ENCODE peak calls at places on chromosomes 3 and 15, in eight cellular contexts. One of them, this sample, is unnamed.

GRCh38 chr15:40764766-40765136 is 883 bp downstream of the GCHFR start:
- DNase-seq in Peyer's patch: no peak
- DNase-seq in NCI-H1694: no peak
- DNase-seq in neuronal stem cell: no peak
- DNase-seq in GM03348: no peak
- DNase-seq in T47D: no peak
- DNase-seq in hepatic stellate cell: no peak
- DNase-seq in stimulated activated CD8-positive, alpha-beta memory T cell treated with anti-CD3 and anti-CD28 coated beads, Interleukin-4, amount 100 ng/mL, for 24 hours: no peak
- DNase-seq in this sample: no peak

GRCh38 chr15:58466566-58466965 is 34.8 kb downstream of the LIPC start:
- DNase-seq in Peyer's patch: no peak
- DNase-seq in NCI-H1694: no peak
- DNase-seq in neuronal stem cell: no peak
- DNase-seq in GM03348: no peak
- DNase-seq in T47D: no peak
- DNase-seq in hepatic stellate cell: no peak
- DNase-seq in stimulated activated CD8-positive, alpha-beta memory T cell treated with anti-CD3 and anti-CD28 coated beads, Interleukin-4, amount 100 ng/mL, for 24 hours: no peak
- DNase-seq in this sample: no peak

GRCh38 chr3:28206479-28206878 is 34.9 kb upstream of the CMC1 start:
- DNase-seq in Peyer's patch: no peak
- DNase-seq in NCI-H1694: no peak
- DNase-seq in neuronal stem cell: no peak
- DNase-seq in GM03348: no peak
- DNase-seq in T47D: no peak
- DNase-seq in hepatic stellate cell: no peak
- DNase-seq in stimulated activated CD8-positive, alpha-beta memory T cell treated with anti-CD3 and anti-CD28 coated beads, Interleukin-4, amount 100 ng/mL, for 24 hours: no peak
- DNase-seq in this sample: no peak

GRCh38 chr3:185403002-185403401 is 40.1 kb downstream of the MAP3K13 start:
- DNase-seq in Peyer's patch: no peak
- DNase-seq in NCI-H1694: no peak
- DNase-seq in neuronal stem cell: no peak
- DNase-seq in GM03348: no peak
- DNase-seq in T47D: no peak
- DNase-seq in hepatic stellate cell: no peak
- DNase-seq in stimulated activated CD8-positive, alpha-beta memory T cell treated with anti-CD3 and anti-CD28 coated beads, Interleukin-4, amount 100 ng/mL, for 24 hours: no peak
- DNase-seq in this sample: no peak

GRCh38 chr15:26455828-26456227 is 317.0 kb downstream of the GABRB3 start:
- DNase-seq in Peyer's patch: no peak
- DNase-seq in NCI-H1694: no peak
- DNase-seq in neuronal stem cell: no peak
- DNase-seq in GM03348: no peak
- DNase-seq in T47D: no peak
- DNase-seq in hepatic stellate cell: no peak
- DNase-seq in stimulated activated CD8-positive, alpha-beta memory T cell treated with anti-CD3 and anti-CD28 coated beads, Interleukin-4, amount 100 ng/mL, for 24 hours: no peak
- DNase-seq in this sample: no peak

GRCh38 chr3:40516201-40516600 is 8.6 kb upstream of the ZNF621 start:
- DNase-seq in Peyer's patch: no peak
- DNase-seq in NCI-H1694: no peak
- DNase-seq in neuronal stem cell: no peak
- DNase-seq in GM03348: no peak
- DNase-seq in T47D: no peak
- DNase-seq in hepatic stellate cell: no peak
- DNase-seq in stimulated activated CD8-positive, alpha-beta memory T cell treated with anti-CD3 and anti-CD28 coated beads, Interleukin-4, amount 100 ng/mL, for 24 hours: no peak
- DNase-seq in this sample: no peak

GRCh38 chr3:62981962-62982361 is 106.7 kb upstream of the CADPS start:
- DNase-seq in Peyer's patch: no peak
- DNase-seq in NCI-H1694: no peak
- DNase-seq in neuronal stem cell: no peak
- DNase-seq in GM03348: no peak
- DNase-seq in T47D: no peak
- DNase-seq in hepatic stellate cell: no peak
- DNase-seq in stimulated activated CD8-positive, alpha-beta memory T cell treated with anti-CD3 and anti-CD28 coated beads, Interleukin-4, amount 100 ng/mL, for 24 hours: no peak
- DNase-seq in this sample: no peak

GRCh38 chr15:25762015-25762662 is 101.0 kb downstream of the ATP10A start:
- DNase-seq in Peyer's patch: no peak
- DNase-seq in NCI-H1694: no peak
- DNase-seq in neuronal stem cell: no peak
- DNase-seq in GM03348: no peak
- DNase-seq in T47D: no peak
- DNase-seq in hepatic stellate cell: no peak
- DNase-seq in stimulated activated CD8-positive, alpha-beta memory T cell treated with anti-CD3 and anti-CD28 coated beads, Interleukin-4, amount 100 ng/mL, for 24 hours: no peak
- DNase-seq in this sample: no peak

GRCh38 chr15:68348064-68348463 is 70.5 kb downstream of the FEM1B start:
- DNase-seq in Peyer's patch: no peak
- DNase-seq in NCI-H1694: no peak
- DNase-seq in neuronal stem cell: no peak
- DNase-seq in GM03348: no peak
- DNase-seq in T47D: no peak
- DNase-seq in hepatic stellate cell: no peak
- DNase-seq in stimulated activated CD8-positive, alpha-beta memory T cell treated with anti-CD3 and anti-CD28 coated beads, Interleukin-4, amount 100 ng/mL, for 24 hours: no peak
- DNase-seq in this sample: no peak

GRCh38 chr3:45666729-45667440 is 22.3 kb upstream of the SACM1L start:
- DNase-seq in Peyer's patch: no peak
- DNase-seq in NCI-H1694: no peak
- DNase-seq in neuronal stem cell: no peak
- DNase-seq in GM03348: peak; percentile 42
- DNase-seq in T47D: no peak
- DNase-seq in hepatic stellate cell: no peak
- DNase-seq in stimulated activated CD8-positive, alpha-beta memory T cell treated with anti-CD3 and anti-CD28 coated beads, Interleukin-4, amount 100 ng/mL, for 24 hours: no peak
- DNase-seq in this sample: no peak

GRCh38 chr15:39588531-39589192 is 7.8 kb downstream of the THBS1 start:
- DNase-seq in Peyer's patch: no peak
- DNase-seq in NCI-H1694: no peak
- DNase-seq in neuronal stem cell: no peak
- DNase-seq in GM03348: no peak
- DNase-seq in T47D: no peak
- DNase-seq in hepatic stellate cell: no peak
- DNase-seq in stimulated activated CD8-positive, alpha-beta memory T cell treated with anti-CD3 and anti-CD28 coated beads, Interleukin-4, amount 100 ng/mL, for 24 hours: no peak
- DNase-seq in this sample: no peak

GRCh38 chr3:10493202-10493589 is 12.2 kb downstream of the ATP2B2 start:
- DNase-seq in Peyer's patch: no peak
- DNase-seq in NCI-H1694: no peak
- DNase-seq in neuronal stem cell: no peak
- DNase-seq in GM03348: no peak
- DNase-seq in T47D: no peak
- DNase-seq in hepatic stellate cell: no peak
- DNase-seq in stimulated activated CD8-positive, alpha-beta memory T cell treated with anti-CD3 and anti-CD28 coated beads, Interleukin-4, amount 100 ng/mL, for 24 hours: no peak
- DNase-seq in this sample: no peak

GRCh38 chr3:14431928-14432834 is 29.8 kb downstream of the SLC6A6 start:
- DNase-seq in Peyer's patch: peak; percentile 98
- DNase-seq in NCI-H1694: peak; percentile 24
- DNase-seq in neuronal stem cell: no peak
- DNase-seq in GM03348: peak; percentile 91
- DNase-seq in T47D: peak; percentile 92
- DNase-seq in hepatic stellate cell: peak; percentile 99
- DNase-seq in stimulated activated CD8-positive, alpha-beta memory T cell treated with anti-CD3 and anti-CD28 coated beads, Interleukin-4, amount 100 ng/mL, for 24 hours: peak; percentile 91
- DNase-seq in this sample: peak; percentile 76

GRCh38 chr3:99789322-99789721 is 28.3 kb upstream of the CMSS1 start:
- DNase-seq in Peyer's patch: no peak
- DNase-seq in NCI-H1694: peak; percentile 12
- DNase-seq in neuronal stem cell: peak; percentile 5
- DNase-seq in GM03348: peak; percentile 72
- DNase-seq in T47D: peak; percentile 38
- DNase-seq in hepatic stellate cell: peak; percentile 28
- DNase-seq in stimulated activated CD8-positive, alpha-beta memory T cell treated with anti-CD3 and anti-CD28 coated beads, Interleukin-4, amount 100 ng/mL, for 24 hours: no peak
- DNase-seq in this sample: no peak

GRCh38 chr15:99212401-99212800 is 37.0 kb downstream of the TTC23 start:
- DNase-seq in Peyer's patch: no peak
- DNase-seq in NCI-H1694: no peak
- DNase-seq in neuronal stem cell: no peak
- DNase-seq in GM03348: peak; percentile 22
- DNase-seq in T47D: no peak
- DNase-seq in hepatic stellate cell: peak; percentile 67
- DNase-seq in stimulated activated CD8-positive, alpha-beta memory T cell treated with anti-CD3 and anti-CD28 coated beads, Interleukin-4, amount 100 ng/mL, for 24 hours: no peak
- DNase-seq in this sample: no peak

GRCh38 chr3:153259956-153260355 is 97.9 kb downstream of the RAP2B start:
- DNase-seq in Peyer's patch: no peak
- DNase-seq in NCI-H1694: no peak
- DNase-seq in neuronal stem cell: no peak
- DNase-seq in GM03348: no peak
- DNase-seq in T47D: no peak
- DNase-seq in hepatic stellate cell: no peak
- DNase-seq in stimulated activated CD8-positive, alpha-beta memory T cell treated with anti-CD3 and anti-CD28 coated beads, Interleukin-4, amount 100 ng/mL, for 24 hours: no peak
- DNase-seq in this sample: no peak

GRCh38 chr15:57635300-57635944 is 43.7 kb downstream of the MYZAP start:
- DNase-seq in Peyer's patch: no peak
- DNase-seq in NCI-H1694: no peak
- DNase-seq in neuronal stem cell: no peak
- DNase-seq in GM03348: no peak
- DNase-seq in T47D: no peak
- DNase-seq in hepatic stellate cell: no peak
- DNase-seq in stimulated activated CD8-positive, alpha-beta memory T cell treated with anti-CD3 and anti-CD28 coated beads, Interleukin-4, amount 100 ng/mL, for 24 hours: no peak
- DNase-seq in this sample: no peak

GRCh38 chr3:12193485-12194165 is 34.9 kb upstream of the TIMP4 start:
- DNase-seq in Peyer's patch: peak; percentile 79
- DNase-seq in NCI-H1694: no peak
- DNase-seq in neuronal stem cell: no peak
- DNase-seq in GM03348: peak; percentile 89
- DNase-seq in T47D: no peak
- DNase-seq in hepatic stellate cell: peak; percentile 87
- DNase-seq in stimulated activated CD8-positive, alpha-beta memory T cell treated with anti-CD3 and anti-CD28 coated beads, Interleukin-4, amount 100 ng/mL, for 24 hours: peak; percentile 17
- DNase-seq in this sample: no peak

GRCh38 chr3:16884084-16884747 is 539 bp upstream of the PLCL2 start:
- DNase-seq in Peyer's patch: peak; percentile 85
- DNase-seq in NCI-H1694: no peak
- DNase-seq in neuronal stem cell: peak; percentile 71
- DNase-seq in GM03348: peak; percentile 84
- DNase-seq in T47D: no peak
- DNase-seq in hepatic stellate cell: peak; percentile 75
- DNase-seq in stimulated activated CD8-positive, alpha-beta memory T cell treated with anti-CD3 and anti-CD28 coated beads, Interleukin-4, amount 100 ng/mL, for 24 hours: peak; percentile 70
- DNase-seq in this sample: peak; percentile 76

GRCh38 chr15:71011503-71012155 is 103.6 kb upstream of the THSD4 start:
- DNase-seq in Peyer's patch: no peak
- DNase-seq in NCI-H1694: no peak
- DNase-seq in neuronal stem cell: peak; percentile 14
- DNase-seq in GM03348: peak; percentile 68
- DNase-seq in T47D: peak; percentile 33
- DNase-seq in hepatic stellate cell: peak; percentile 21
- DNase-seq in stimulated activated CD8-positive, alpha-beta memory T cell treated with anti-CD3 and anti-CD28 coated beads, Interleukin-4, amount 100 ng/mL, for 24 hours: no peak
- DNase-seq in this sample: no peak

GRCh38 chr3:103385991-103386390 is 951.2 kb downstream of the ZPLD1 start:
- DNase-seq in Peyer's patch: no peak
- DNase-seq in NCI-H1694: no peak
- DNase-seq in neuronal stem cell: peak; percentile 3
- DNase-seq in GM03348: no peak
- DNase-seq in T47D: no peak
- DNase-seq in hepatic stellate cell: no peak
- DNase-seq in stimulated activated CD8-positive, alpha-beta memory T cell treated with anti-CD3 and anti-CD28 coated beads, Interleukin-4, amount 100 ng/mL, for 24 hours: no peak
- DNase-seq in this sample: no peak

GRCh38 chr3:78804251-78805037 is 963.4 kb downstream of the ROBO1 start:
- DNase-seq in Peyer's patch: no peak
- DNase-seq in NCI-H1694: no peak
- DNase-seq in neuronal stem cell: no peak
- DNase-seq in GM03348: peak; percentile 37
- DNase-seq in T47D: no peak
- DNase-seq in hepatic stellate cell: no peak
- DNase-seq in stimulated activated CD8-positive, alpha-beta memory T cell treated with anti-CD3 and anti-CD28 coated beads, Interleukin-4, amount 100 ng/mL, for 24 hours: no peak
- DNase-seq in this sample: no peak

GRCh38 chr15:73704869-73705645 is 20.9 kb downstream of the CD276 start:
- DNase-seq in Peyer's patch: peak; percentile 78
- DNase-seq in NCI-H1694: peak; percentile 71
- DNase-seq in neuronal stem cell: no peak
- DNase-seq in GM03348: peak; percentile 83
- DNase-seq in T47D: peak; percentile 46
- DNase-seq in hepatic stellate cell: peak; percentile 77
- DNase-seq in stimulated activated CD8-positive, alpha-beta memory T cell treated with anti-CD3 and anti-CD28 coated beads, Interleukin-4, amount 100 ng/mL, for 24 hours: peak; percentile 54
- DNase-seq in this sample: peak; percentile 37

GRCh38 chr15:90561344-90562244 is 31.9 kb downstream of the CRTC3 start:
- DNase-seq in Peyer's patch: no peak
- DNase-seq in NCI-H1694: no peak
- DNase-seq in neuronal stem cell: no peak
- DNase-seq in GM03348: peak; percentile 61
- DNase-seq in T47D: no peak
- DNase-seq in hepatic stellate cell: no peak
- DNase-seq in stimulated activated CD8-positive, alpha-beta memory T cell treated with anti-CD3 and anti-CD28 coated beads, Interleukin-4, amount 100 ng/mL, for 24 hours: no peak
- DNase-seq in this sample: no peak

GRCh38 chr3:48180530-48181253 is 7.5 kb downstream of the CDC25A start:
- DNase-seq in Peyer's patch: no peak
- DNase-seq in NCI-H1694: no peak
- DNase-seq in neuronal stem cell: no peak
- DNase-seq in GM03348: no peak
- DNase-seq in T47D: no peak
- DNase-seq in hepatic stellate cell: no peak
- DNase-seq in stimulated activated CD8-positive, alpha-beta memory T cell treated with anti-CD3 and anti-CD28 coated beads, Interleukin-4, amount 100 ng/mL, for 24 hours: no peak
- DNase-seq in this sample: no peak

GRCh38 chr15:53658827-53659226 is 100.6 kb downstream of the WDR72 start:
- DNase-seq in Peyer's patch: no peak
- DNase-seq in NCI-H1694: no peak
- DNase-seq in neuronal stem cell: no peak
- DNase-seq in GM03348: no peak
- DNase-seq in T47D: no peak
- DNase-seq in hepatic stellate cell: no peak
- DNase-seq in stimulated activated CD8-positive, alpha-beta memory T cell treated with anti-CD3 and anti-CD28 coated beads, Interleukin-4, amount 100 ng/mL, for 24 hours: no peak
- DNase-seq in this sample: no peak

GRCh38 chr15:60972866-60973265 is 256.2 kb downstream of the RORA start:
- DNase-seq in Peyer's patch: no peak
- DNase-seq in NCI-H1694: no peak
- DNase-seq in neuronal stem cell: no peak
- DNase-seq in GM03348: peak; percentile 69
- DNase-seq in T47D: no peak
- DNase-seq in hepatic stellate cell: no peak
- DNase-seq in stimulated activated CD8-positive, alpha-beta memory T cell treated with anti-CD3 and anti-CD28 coated beads, Interleukin-4, amount 100 ng/mL, for 24 hours: no peak
- DNase-seq in this sample: no peak

GRCh38 chr15:100623301-100623700 is 20.9 kb downstream of the ASB7 start:
- DNase-seq in Peyer's patch: no peak
- DNase-seq in NCI-H1694: no peak
- DNase-seq in neuronal stem cell: no peak
- DNase-seq in GM03348: no peak
- DNase-seq in T47D: no peak
- DNase-seq in hepatic stellate cell: no peak
- DNase-seq in stimulated activated CD8-positive, alpha-beta memory T cell treated with anti-CD3 and anti-CD28 coated beads, Interleukin-4, amount 100 ng/mL, for 24 hours: no peak
- DNase-seq in this sample: no peak

GRCh38 chr3:149638401-149639092 is 19.3 kb downstream of the WWTR1 start:
- DNase-seq in Peyer's patch: no peak
- DNase-seq in NCI-H1694: no peak
- DNase-seq in neuronal stem cell: no peak
- DNase-seq in GM03348: peak; percentile 47
- DNase-seq in T47D: no peak
- DNase-seq in hepatic stellate cell: peak; percentile 64
- DNase-seq in stimulated activated CD8-positive, alpha-beta memory T cell treated with anti-CD3 and anti-CD28 coated beads, Interleukin-4, amount 100 ng/mL, for 24 hours: no peak
- DNase-seq in this sample: no peak

GRCh38 chr3:115860766-115861165 is 237.5 kb downstream of the GAP43 start:
- DNase-seq in Peyer's patch: no peak
- DNase-seq in NCI-H1694: no peak
- DNase-seq in neuronal stem cell: no peak
- DNase-seq in GM03348: no peak
- DNase-seq in T47D: no peak
- DNase-seq in hepatic stellate cell: no peak
- DNase-seq in stimulated activated CD8-positive, alpha-beta memory T cell treated with anti-CD3 and anti-CD28 coated beads, Interleukin-4, amount 100 ng/mL, for 24 hours: no peak
- DNase-seq in this sample: no peak

GRCh38 chr3:44476181-44476599 is 1.3 kb downstream of the ZNF445 start:
- DNase-seq in Peyer's patch: no peak
- DNase-seq in NCI-H1694: no peak
- DNase-seq in neuronal stem cell: no peak
- DNase-seq in GM03348: peak; percentile 36
- DNase-seq in T47D: no peak
- DNase-seq in hepatic stellate cell: peak; percentile 42
- DNase-seq in stimulated activated CD8-positive, alpha-beta memory T cell treated with anti-CD3 and anti-CD28 coated beads, Interleukin-4, amount 100 ng/mL, for 24 hours: no peak
- DNase-seq in this sample: no peak

GRCh38 chr3:14774431-14774830 is 44.3 kb upstream of the FGD5 start:
- DNase-seq in Peyer's patch: peak; percentile 22
- DNase-seq in NCI-H1694: no peak
- DNase-seq in neuronal stem cell: no peak
- DNase-seq in GM03348: no peak
- DNase-seq in T47D: no peak
- DNase-seq in hepatic stellate cell: no peak
- DNase-seq in stimulated activated CD8-positive, alpha-beta memory T cell treated with anti-CD3 and anti-CD28 coated beads, Interleukin-4, amount 100 ng/mL, for 24 hours: no peak
- DNase-seq in this sample: no peak

GRCh38 chr3:162348912-162349311 is 852.3 kb downstream of the OTOL1 start:
- DNase-seq in Peyer's patch: no peak
- DNase-seq in NCI-H1694: no peak
- DNase-seq in neuronal stem cell: no peak
- DNase-seq in GM03348: no peak
- DNase-seq in T47D: no peak
- DNase-seq in hepatic stellate cell: no peak
- DNase-seq in stimulated activated CD8-positive, alpha-beta memory T cell treated with anti-CD3 and anti-CD28 coated beads, Interleukin-4, amount 100 ng/mL, for 24 hours: no peak
- DNase-seq in this sample: no peak

This sample was measured in activated B cell treated with CpG ODN at 0.5 μM for 24 hours.